ENCODE peak calls at places on chromosomes 12 and 14, in five cellular contexts. One of them, this sample, is unnamed.

GRCh38 chr12:127823801-127824200 is 443.2 kb upstream of the TMEM132C start:
- DNase-seq in caudate nucleus: no peak
- DNase-seq in A549: no peak
- DNase-seq in NCI-H1436: no peak
- DNase-seq in lower leg skin: no peak
- DNase-seq in this sample: no peak

GRCh38 chr12:115108129-115109100 is 424.4 kb upstream of the TBX3 start:
- DNase-seq in caudate nucleus: no peak
- DNase-seq in NCI-H1436: no peak
- DNase-seq in A549: no peak
- DNase-seq in lower leg skin: no peak
- DNase-seq in this sample: no peak

GRCh38 chr14:89748004-89748403 is 206.5 kb downstream of the EFCAB11 start:
- DNase-seq in caudate nucleus: no peak
- DNase-seq in A549: no peak
- DNase-seq in NCI-H1436: no peak
- DNase-seq in lower leg skin: no peak
- DNase-seq in this sample: no peak

GRCh38 chr14:92877757-92878431 is 45.1 kb upstream of the CHGA start:
- DNase-seq in lower leg skin: no peak
- DNase-seq in NCI-H1436: no peak
- DNase-seq in A549: no peak
- DNase-seq in caudate nucleus: no peak
- DNase-seq in this sample: no peak

GRCh38 chr12:988616-989015 is 2.4 kb upstream of the ERC1 start:
- DNase-seq in lower leg skin: no peak
- DNase-seq in caudate nucleus: no peak
- DNase-seq in A549: no peak
- DNase-seq in NCI-H1436: no peak
- DNase-seq in this sample: no peak

GRCh38 chr12:7383157-7383556 is 60.8 kb downstream of the CD163L1 start:
- DNase-seq in A549: no peak
- DNase-seq in NCI-H1436: no peak
- DNase-seq in caudate nucleus: no peak
- DNase-seq in lower leg skin: no peak
- DNase-seq in this sample: no peak

GRCh38 chr12:83841620-83842019 is 1071.0 kb downstream of the SLC6A15 start:
- DNase-seq in A549: no peak
- DNase-seq in lower leg skin: no peak
- DNase-seq in NCI-H1436: no peak
- DNase-seq in caudate nucleus: no peak
- DNase-seq in this sample: no peak

GRCh38 chr14:105491366-105492006 is 440 bp downstream of the TEDC1 start:
- DNase-seq in caudate nucleus: no peak
- DNase-seq in A549: peak
- DNase-seq in NCI-H1436: peak
- DNase-seq in lower leg skin: peak
- DNase-seq in this sample: peak

GRCh38 chr12:5533368-5533767 is 101.5 kb downstream of the NTF3 start:
- DNase-seq in caudate nucleus: no peak
- DNase-seq in NCI-H1436: no peak
- DNase-seq in A549: no peak
- DNase-seq in lower leg skin: no peak
- DNase-seq in this sample: no peak

GRCh38 chr12:121533391-121534090 is 47.3 kb downstream of the KDM2B start:
- DNase-seq in A549: no peak
- DNase-seq in caudate nucleus: no peak
- DNase-seq in NCI-H1436: no peak
- DNase-seq in lower leg skin: no peak
- DNase-seq in this sample: no peak

GRCh38 chr12:127438512-127439244 is 828.3 kb upstream of the TMEM132C start:
- DNase-seq in A549: no peak
- DNase-seq in NCI-H1436: no peak
- DNase-seq in lower leg skin: no peak
- DNase-seq in caudate nucleus: no peak
- DNase-seq in this sample: no peak

GRCh38 chr12:46269429-46270241 is 792 bp upstream of the SLC38A1 start:
- DNase-seq in caudate nucleus: no peak
- DNase-seq in lower leg skin: no peak
- DNase-seq in A549: no peak
- DNase-seq in NCI-H1436: peak
- DNase-seq in this sample: peak

This sample was measured in ACHN.